ENCODE peak calls at places on chromosomes 3 and 15, in five cellular contexts. C is A549, T is heart left ventricle, N is left ventricle myocardium inferior, I is ovary. F is an unnamed sample. For H3K9me3, the result is how much of the 10 kb centered on the place peaks cover.

GRCh38 chr3:67421912-67422311 is 232.5 kb downstream of the SUCLG2 start:
- DNase-seq in T (no peak), C (no peak), N (no peak), I (no peak), F (no peak)

GRCh38 chr3:10753964-10754363 is 62.1 kb upstream of the SLC6A11 start:
- DNase-seq in T (peak), I (peak), N (peak), C (no peak), F (peak)

GRCh38 chr15:67114846-67115521 is 49.6 kb downstream of the SMAD3 start:
- DNase-seq in C (no peak), T (no peak), I (no peak), N (no peak), F (peak)

GRCh38 chr15:66630801-66631351 is 65.1 kb upstream of the LCTL start:
- DNase-seq in C (no peak), T (no peak), I (no peak), N (no peak), F (no peak)

GRCh38 chr15:59699810-59700431 is 10.8 kb upstream of the BNIP2 start:
- DNase-seq in N (no peak), T (no peak), I (no peak), C (peak), F (peak)

GRCh38 chr3:97009427-97010019 is 195.1 kb downstream of the EPHA6 start:
- DNase-seq in T (no peak), I (no peak), C (no peak), N (no peak), F (no peak)

GRCh38 chr3:69439683-69440270 is 53.9 kb upstream of the FRMD4B start:
- DNase-seq in C (peak), T (no peak), I (no peak), N (no peak), F (peak)

GRCh38 chr3:181712505-181713299 is 977 bp downstream of the SOX2 start:
- DNase-seq in T (no peak), I (no peak), C (peak), N (no peak), F (no peak)

GRCh38 chr15:90757461-90757860 is 40.3 kb downstream of the BLM start:
- DNase-seq in T (no peak), C (no peak), I (no peak), N (no peak), F (no peak)

GRCh38 chr15:70259640-70260066 is 161.9 kb upstream of the TLE3 start:
- DNase-seq in I (no peak), T (no peak), N (no peak), C (peak), F (no peak)

GRCh38 chr3:120791958-120792357 is 49.4 kb downstream of the GTF2E1 start:
- DNase-seq in I (no peak), N (no peak), T (no peak), C (no peak), F (peak)

GRCh38 chr3:120749843-120750242 is 7.3 kb downstream of the GTF2E1 start:
- DNase-seq in T (no peak), C (no peak), I (no peak), N (no peak), F (no peak)

GRCh38 chr3:27666708-27667107 is 55.4 kb downstream of the EOMES start:
- DNase-seq in T (peak), C (peak), N (peak), I (peak), F (no peak)

GRCh38 chr3:117630885-117631284 is 921.3 kb downstream of the TUSC7 start:
- DNase-seq in N (no peak), C (no peak), T (no peak), I (no peak), F (no peak)

GRCh38 chr3:49653016-49653415 is 21.1 kb upstream of the APEH start:
- DNase-seq in I (peak), C (no peak), T (no peak), N (no peak), F (no peak)

GRCh38 chr3:142958707-142959106 is 4.8 kb downstream of the PAQR9 start:
- DNase-seq in T (no peak), N (no peak), C (peak), I (no peak), F (peak)

GRCh38 chr3:73600293-73600938 is 24.3 kb downstream of the PDZRN3 start:
- DNase-seq in C (no peak), I (no peak), T (no peak), N (no peak), F (no peak)

GRCh38 chr3:44584646-44585501 is at the start of gene ZNF660:
- DNase-seq in C (no peak), T (peak), I (peak), N (peak), F (peak)

GRCh38 chr15:84878504-84878903 is 6.0 kb upstream of the SLC28A1 start:
- DNase-seq in T (peak), C (peak), N (peak), I (peak), F (peak)

GRCh38 chr15:78873796-78874761 is 1.4 kb downstream of the MORF4L1 start:
- DNase-seq in N (no peak), I (peak), C (peak), T (no peak), F (peak)

GRCh38 chr3:44896449-44896848 is 22.0 kb downstream of the TGM4 start:
- DNase-seq in C (no peak), T (no peak), I (no peak), N (no peak), F (no peak)

GRCh38 chr3:187516446-187516845 is 148.3 kb downstream of the RTP4 start:
- DNase-seq in I (no peak), N (no peak), T (no peak), C (no peak), F (no peak)

GRCh38 chr3:107425033-107425432 is 47.8 kb downstream of the CCDC54 start:
- DNase-seq in N (no peak), T (no peak), C (no peak), I (no peak), F (no peak)

GRCh38 chr15:49678655-49679054 is 57.8 kb downstream of the DTWD1 start:
- DNase-seq in I (no peak), T (no peak), C (no peak), N (no peak), F (no peak)

DNA sequence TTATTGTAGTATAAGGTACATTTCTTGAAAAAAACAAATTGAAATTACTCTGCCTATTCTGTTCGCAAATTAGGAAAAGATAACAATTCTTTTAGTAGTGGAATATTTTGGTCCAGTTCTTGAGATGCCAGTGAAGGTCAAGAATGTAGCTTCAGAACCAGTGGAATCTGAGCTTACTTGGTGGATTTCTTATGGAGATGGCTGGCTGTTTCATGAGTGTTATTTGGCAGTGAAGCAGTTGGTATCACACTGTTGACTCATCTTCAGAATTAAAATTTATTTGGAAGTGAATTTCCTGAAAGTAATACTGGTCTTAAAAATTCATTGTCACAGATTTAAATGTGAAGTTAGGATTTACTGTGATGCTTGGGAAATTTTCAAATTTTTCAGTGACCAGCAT is 19.1 kb downstream of the RNF13 start:
- DNase-seq in I (no peak), N (no peak), T (no peak), C (no peak), F (no peak)
- H3K9me3 ChIP-seq in I (under half), N (half or more), T (under half), C (under half), F (under half)

GRCh38 chr3:52723935-52724334 is 18.0 kb downstream of the SPCS1 start:
- DNase-seq in T (no peak), I (no peak), C (no peak), N (no peak), F (no peak)
- H3K9me3 ChIP-seq in T (under half), I (under half), C (under half), N (under half), F (under half)

GRCh38 chr3:123892195-123892594 is 8.1 kb upstream of the MYLK start:
- DNase-seq in N (no peak), C (no peak), T (no peak), I (no peak), F (no peak)

DNA sequence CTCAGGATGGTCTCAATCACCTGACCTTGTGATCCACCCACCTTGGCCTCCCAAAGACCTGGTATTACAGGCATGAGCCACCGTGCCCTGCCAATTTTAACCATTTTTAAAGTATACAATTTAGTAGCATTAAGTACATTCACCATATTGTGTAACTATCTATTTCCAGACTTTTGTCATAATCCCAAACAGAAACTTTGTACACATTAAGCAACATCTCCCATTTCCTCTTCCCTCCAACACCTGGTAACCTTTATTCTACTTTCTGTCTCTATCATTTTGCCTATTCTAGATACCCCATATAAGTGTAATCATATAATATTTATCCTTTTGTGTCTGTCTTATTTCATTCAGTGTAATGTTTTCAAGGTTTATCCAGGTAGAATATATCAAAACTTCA is 8.9 kb upstream of the MYLK start:
- DNase-seq in T (no peak), N (no peak), I (no peak), C (no peak), F (no peak)
- H3K9me3 ChIP-seq in T (under half), N (under half), I (under half), C (under half), F (under half)

GRCh38 chr3:119428538-119428937 is 34.9 kb downstream of the TMEM39A start:
- DNase-seq in C (peak), I (no peak), T (no peak), N (no peak), F (no peak)
- H3K9me3 ChIP-seq in C (half or more), I (under half), T (under half), N (half or more), F (under half)

DNA sequence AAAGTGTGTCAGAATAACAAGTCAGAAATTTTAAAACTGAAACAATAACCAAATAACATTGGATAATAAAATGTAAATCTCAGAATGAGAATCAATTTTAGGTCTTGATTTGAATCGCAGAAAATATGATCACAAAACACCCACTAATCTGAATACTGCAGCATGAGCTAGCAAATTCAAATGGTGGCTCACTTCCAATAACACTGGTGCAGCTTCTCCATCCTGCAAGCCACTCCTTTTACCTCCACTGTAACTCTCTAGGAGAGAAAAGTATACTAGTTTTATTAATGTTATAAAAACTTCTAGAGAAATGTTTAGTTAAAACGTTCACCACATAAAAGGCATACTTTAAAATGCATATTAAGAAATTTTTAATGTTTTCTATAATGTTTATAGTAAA is 30.4 kb downstream of the UBE3A start:
- DNase-seq in N (no peak), T (no peak), C (no peak), I (no peak), F (no peak)
- H3K9me3 ChIP-seq in N (under half), T (under half), C (under half), I (under half), F (under half)

GRCh38 chr3:13902648-13903238 is 22.9 kb upstream of the WNT7A start:
- DNase-seq in I (no peak), N (no peak), T (no peak), C (no peak), F (no peak)

GRCh38 chr3:13896473-13897154 is 16.7 kb upstream of the WNT7A start:
- DNase-seq in I (no peak), N (no peak), C (peak), T (no peak), F (peak)

GRCh38 chr3:13901935-13902584 is 22.2 kb upstream of the WNT7A start:
- DNase-seq in I (no peak), C (no peak), T (no peak), N (no peak), F (no peak)
- H3K9me3 ChIP-seq in I (under half), C (half or more), T (under half), N (half or more), F (half or more)

DNA sequence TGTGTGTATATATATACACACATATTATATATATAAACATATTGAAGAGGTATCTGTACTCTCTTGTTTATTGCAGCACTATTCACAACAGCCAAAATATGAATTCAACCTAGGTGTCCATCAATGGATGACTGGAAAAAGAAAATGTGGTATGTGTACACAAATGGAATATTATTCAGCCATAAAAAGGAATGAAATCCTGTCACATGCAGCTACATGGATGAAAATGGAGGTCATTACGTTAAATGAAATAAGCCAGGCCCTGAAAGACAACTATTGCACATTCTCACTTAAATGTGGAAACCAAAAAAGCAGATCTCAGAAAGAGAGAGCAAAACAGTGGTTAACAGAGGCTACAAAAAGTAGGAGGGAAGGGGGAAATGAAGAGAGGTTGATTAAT is 49.5 kb downstream of the CEP70 start:
- DNase-seq in N (no peak), C (no peak), T (no peak), I (no peak), F (no peak)
- H3K9me3 ChIP-seq in N (half or more), C (under half), T (under half), I (under half), F (under half)

GRCh38 chr15:52783929-52784798 is 6.0 kb downstream of the ONECUT1 start:
- DNase-seq in N (no peak), T (no peak), C (peak), I (no peak), F (no peak)
- H3K9me3 ChIP-seq in N (under half), T (under half), C (under half), I (under half), F (under half)

F was measured in PC-3.